ENCODE peak calls at places on chromosomes 13 and 19, in nine cellular contexts. S is SK-N-SH, A is heart right ventricle, Y is cardiac muscle cell, C is pancreas, V is transverse colon, P is mammary epithelial cell, J is HL-60, R is neural progenitor cell. K is an unnamed sample.

GRCh38 chr13:95644611-95645052 is at the start of gene DZIP1:
- DNase-seq in J (peak), P (peak), R (peak), Y (peak), A (peak), C (peak), V (peak), S (peak), K (peak)

GRCh38 chr13:49371943-49372636 is 71.8 kb downstream of the CAB39L start:
- DNase-seq in P (no peak), V (no peak), R (no peak), S (no peak), C (no peak), Y (no peak), J (no peak), A (no peak), K (no peak)

GRCh38 chr19:28341810-28342350 is 871.1 kb downstream of the UQCRFS1 start:
- DNase-seq in J (no peak), A (no peak), Y (no peak), V (no peak), C (no peak), S (no peak), P (no peak), R (no peak), K (no peak)

GRCh38 chr19:14369399-14370168 is 11.7 kb upstream of the ADGRE5 start:
- DNase-seq in J (no peak), C (no peak), V (peak), A (peak), Y (peak), R (no peak), S (no peak), P (no peak), K (no peak)

GRCh38 chr19:5645409-5645808 is 22.5 kb downstream of the SAFB start:
- DNase-seq in A (no peak), J (no peak), S (no peak), R (no peak), Y (no peak), V (no peak), C (no peak), P (no peak), K (no peak)

GRCh38 chr19:39595950-39596349 is 6.4 kb upstream of the LGALS13 start:
- DNase-seq in J (no peak), R (no peak), V (no peak), C (no peak), Y (no peak), A (no peak), S (no peak), P (no peak), K (no peak)

GRCh38 chr19:18701250-18701608 is 17.7 kb downstream of the CRTC1 start:
- DNase-seq in Y (no peak), A (no peak), V (no peak), C (no peak), P (no peak), S (peak), J (no peak), R (no peak), K (no peak)

GRCh38 chr13:30081331-30081730 is 226.0 kb downstream of the KATNAL1 start:
- DNase-seq in R (no peak), Y (no peak), C (no peak), S (no peak), P (no peak), V (no peak), A (no peak), J (no peak), K (no peak)

GRCh38 chr13:25990801-25991200 is 61.0 kb downstream of the SHISA2 start:
- DNase-seq in P (no peak), R (no peak), V (no peak), C (no peak), S (no peak), J (no peak), A (no peak), Y (peak), K (no peak)

GRCh38 chr13:28137556-28137955 is 789 bp upstream of the PAN3 start:
- DNase-seq in J (no peak), S (no peak), V (no peak), A (peak), Y (peak), R (peak), P (no peak), C (no peak), K (no peak)

GRCh38 chr19:29550896-29551295 is 25.1 kb downstream of the VSTM2B start:
- DNase-seq in P (no peak), J (no peak), C (no peak), S (no peak), R (no peak), Y (no peak), V (no peak), A (no peak), K (no peak)

GRCh38 chr19:15466851-15467733 is 2.7 kb upstream of the RASAL3 start:
- DNase-seq in R (no peak), P (no peak), Y (peak), A (no peak), J (peak), C (no peak), V (peak), S (no peak), K (no peak)

GRCh38 chr13:101258071-101258470 is 158.2 kb downstream of the NALCN start:
- DNase-seq in Y (peak), S (no peak), J (peak), V (no peak), P (peak), C (no peak), R (peak), A (no peak), K (no peak)

GRCh38 chr19:1011831-1012333 is 9.0 kb downstream of the TMEM259 start:
- DNase-seq in A (no peak), V (no peak), J (no peak), R (no peak), C (no peak), Y (no peak), S (no peak), P (no peak), K (no peak)

GRCh38 chr13:94620286-94620896 is 18.7 kb downstream of the GPR180 start:
- DNase-seq in J (no peak), C (no peak), A (no peak), V (no peak), Y (peak), P (peak), S (peak), R (peak), K (peak)
- TF ChIP-seq CTCF in J (peak), C (peak), A (peak), V (peak), Y (peak), P (peak), S (peak), R (peak), K (peak)

GRCh38 chr19:12689581-12690216 is 1.9 kb downstream of the GNG14 start:
- DNase-seq in Y (no peak), S (no peak), A (no peak), J (no peak), P (no peak), R (no peak), V (no peak), C (no peak), K (no peak)
- H3K27ac ChIP-seq in Y (no peak), S (no peak), A (no peak), J (no peak), P (no peak), R (no peak), V (no peak), C (no peak), K (no peak)

GRCh38 chr13:24985102-24985501 is 110.8 kb upstream of the PABPC3 start:
- DNase-seq in A (no peak), S (no peak), P (no peak), R (peak), C (no peak), J (no peak), V (no peak), Y (no peak), K (peak)
- TF ChIP-seq CTCF in A (no peak), S (no peak), P (no peak), R (peak), C (no peak), J (no peak), V (no peak), Y (no peak), K (peak)

DNA sequence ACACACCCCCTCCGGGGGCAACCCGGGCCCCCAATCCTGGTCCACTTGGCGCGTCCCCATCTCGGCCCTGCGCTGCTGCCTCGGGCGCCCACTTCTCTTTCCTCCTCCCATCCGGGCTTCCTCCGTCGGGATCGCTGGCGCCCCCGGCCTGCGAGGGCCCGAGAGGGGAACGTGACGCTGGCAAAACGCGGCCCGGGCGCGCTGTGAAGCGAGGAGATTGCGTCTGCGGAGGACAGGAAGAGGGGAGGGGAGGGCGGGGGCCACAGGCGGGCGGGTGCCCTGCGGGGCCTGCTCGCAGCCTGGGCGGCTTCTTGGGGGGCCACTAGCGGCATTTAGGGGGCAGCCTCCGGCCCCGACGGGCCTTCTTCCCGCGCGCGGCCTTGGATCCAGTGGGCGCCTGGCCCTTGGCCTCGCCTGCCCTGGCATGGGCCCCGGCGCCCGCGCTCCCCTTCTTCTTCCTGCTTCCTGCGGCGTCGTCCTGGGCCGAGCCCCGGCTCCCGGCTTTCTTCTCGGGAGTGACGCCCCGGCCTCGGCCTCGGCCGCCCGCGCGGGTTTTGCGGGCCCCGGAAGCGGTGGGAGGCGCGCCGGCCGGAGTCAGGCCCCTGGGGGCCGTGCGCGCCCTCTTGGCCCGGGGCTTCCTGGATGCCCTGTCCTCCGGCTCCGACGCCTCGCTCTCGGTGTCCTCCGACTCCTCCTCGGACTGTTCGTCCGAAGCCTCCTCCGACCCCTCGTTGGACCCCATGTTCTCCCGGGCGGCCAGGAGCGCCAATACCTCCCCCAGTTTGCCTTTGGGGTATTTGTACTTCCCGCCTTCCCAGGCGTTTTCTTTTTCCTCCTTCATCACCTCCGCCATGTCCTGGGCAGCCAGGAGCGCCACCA is 2.2 kb downstream of the PNMA8B start:
- DNase-seq in Y (peak), P (no peak), C (no peak), J (no peak), A (no peak), R (peak), S (peak), V (peak), K (no peak)
- H3K27ac ChIP-seq in Y (no peak), P (no peak), C (peak), J (no peak), A (peak), R (no peak), S (no peak), V (peak), K (no peak)

DNA sequence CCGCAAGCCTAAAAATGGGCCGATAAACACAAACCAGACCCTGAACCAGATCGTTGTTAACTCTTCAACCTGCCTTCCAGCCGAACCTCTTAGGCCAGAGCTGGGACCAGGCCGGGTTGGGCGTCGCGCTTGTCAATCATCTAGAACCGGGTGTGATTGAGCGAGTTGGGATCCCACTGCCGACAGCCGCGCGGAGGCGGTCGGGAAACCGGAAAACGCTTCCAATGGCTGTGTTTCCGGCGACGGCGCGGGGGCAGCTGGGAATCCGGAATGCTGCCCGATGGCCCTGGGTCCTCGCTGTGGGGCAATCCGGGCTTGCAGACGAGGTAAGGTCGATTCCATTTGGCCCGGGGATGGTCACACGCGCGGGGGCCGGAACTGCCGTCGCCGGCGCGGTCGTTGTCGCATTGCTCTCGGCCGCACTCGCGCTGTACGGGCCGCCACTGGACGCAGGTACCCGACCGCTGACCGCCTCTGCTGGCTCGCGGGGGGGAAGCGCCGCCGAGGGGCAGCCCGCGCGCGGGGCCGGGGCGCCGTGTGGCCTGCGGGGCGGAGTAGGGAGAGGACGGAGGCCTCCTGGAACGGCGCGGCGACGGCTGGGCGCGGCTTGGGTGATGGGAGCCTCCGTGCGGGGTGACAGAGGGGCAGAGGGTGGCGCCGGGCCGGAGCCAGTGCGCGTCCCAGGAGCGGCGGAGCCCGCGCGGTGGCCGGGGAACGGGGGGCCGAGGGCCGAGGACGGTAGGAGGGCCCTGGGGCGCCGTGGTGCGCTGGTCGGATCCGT is at the start of gene NAXD:
- DNase-seq in S (peak), V (peak), P (peak), Y (peak), C (peak), J (peak), R (peak), A (peak), K (peak)
- TF ChIP-seq CTCF in S (no peak), V (no peak), P (no peak), Y (no peak), C (no peak), J (no peak), R (peak), A (no peak), K (no peak)

DNA sequence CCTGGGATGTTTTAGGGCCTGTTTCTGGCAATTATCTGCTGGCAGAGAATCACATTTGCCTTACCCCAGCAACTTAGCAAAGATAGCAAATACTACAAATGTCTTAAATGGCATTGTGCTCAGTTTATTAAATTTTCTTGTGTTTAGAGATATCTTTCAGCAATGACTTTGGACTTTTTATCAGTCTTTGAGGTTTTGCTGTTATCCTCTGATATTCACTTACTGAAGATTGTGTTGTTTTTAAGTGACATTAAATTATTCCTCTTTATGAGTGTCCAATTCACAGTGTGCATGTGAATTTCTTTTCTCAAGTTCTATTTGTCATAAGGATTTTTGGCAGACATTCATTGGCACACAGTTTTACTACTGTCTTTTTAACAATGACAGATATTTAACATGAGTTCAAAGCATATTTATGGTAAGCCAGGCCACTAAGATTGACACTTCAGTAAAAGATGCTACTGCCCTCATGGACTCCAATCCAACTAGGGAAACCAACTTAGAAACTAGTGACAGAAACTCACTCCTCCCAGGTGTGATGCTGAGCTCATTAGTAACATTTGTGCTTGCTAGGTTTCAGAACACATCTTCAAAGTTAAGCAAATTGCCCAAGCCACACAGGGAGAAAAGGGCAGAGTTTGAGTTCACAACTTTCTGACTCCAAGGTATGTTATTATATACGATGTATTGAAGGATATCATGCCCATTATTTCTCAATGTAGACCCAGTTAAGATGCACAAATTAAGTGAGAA is 481.9 kb downstream of the GPC6 start:
- DNase-seq in S (no peak), Y (no peak), A (no peak), P (no peak), V (no peak), R (no peak), C (no peak), J (no peak), K (no peak)
- H3K27ac ChIP-seq in S (peak), Y (no peak), A (no peak), P (no peak), V (no peak), R (no peak), C (no peak), J (no peak), K (no peak)

K was measured in WERI-Rb-1.